ENCODE peak calls at places on chromosome 12, in six cellular contexts. One of them, this sample, is unnamed.

GRCh38 chr12:27866382-27867101 is 86.5 kb upstream of the MANSC4 start:
- DNase-seq in NCI-H2081: no peak
- DNase-seq in NCI-H1930: no peak
- DNase-seq in nucleus accumbens: no peak
- DNase-seq in mesenteric fat pad: no peak
- DNase-seq in central memory CD4-positive, alpha-beta T cell: no peak
- DNase-seq in this sample: no peak

GRCh38 chr12:55642275-55643068 is 5.8 kb downstream of the OR10P1 start:
- DNase-seq in NCI-H2081: no peak
- DNase-seq in NCI-H1930: no peak
- DNase-seq in nucleus accumbens: no peak
- DNase-seq in mesenteric fat pad: no peak
- DNase-seq in central memory CD4-positive, alpha-beta T cell: no peak
- DNase-seq in this sample: peak

GRCh38 chr12:2795291-2796186 is 769 bp downstream of the FKBP4 start:
- DNase-seq in NCI-H2081: peak
- DNase-seq in NCI-H1930: peak
- DNase-seq in nucleus accumbens: peak
- DNase-seq in mesenteric fat pad: peak
- DNase-seq in central memory CD4-positive, alpha-beta T cell: peak
- DNase-seq in this sample: peak

GRCh38 chr12:117053597-117054201 is 45.5 kb downstream of the TESC start:
- DNase-seq in NCI-H2081: no peak
- DNase-seq in NCI-H1930: no peak
- DNase-seq in nucleus accumbens: no peak
- DNase-seq in mesenteric fat pad: no peak
- DNase-seq in central memory CD4-positive, alpha-beta T cell: no peak
- DNase-seq in this sample: no peak

GRCh38 chr12:80794506-80794905 is 77.8 kb downstream of the MYF5 start:
- DNase-seq in NCI-H2081: no peak
- DNase-seq in NCI-H1930: peak
- DNase-seq in nucleus accumbens: no peak
- DNase-seq in mesenteric fat pad: no peak
- DNase-seq in central memory CD4-positive, alpha-beta T cell: no peak
- DNase-seq in this sample: no peak

GRCh38 chr12:55700255-55701018 is 7.3 kb downstream of the ITGA7 start:
- DNase-seq in NCI-H2081: no peak
- DNase-seq in NCI-H1930: no peak
- DNase-seq in nucleus accumbens: no peak
- DNase-seq in mesenteric fat pad: peak
- DNase-seq in central memory CD4-positive, alpha-beta T cell: no peak
- DNase-seq in this sample: no peak

GRCh38 chr12:51264297-51264696 is 5.9 kb downstream of the SMAGP start:
- DNase-seq in NCI-H2081: no peak
- DNase-seq in NCI-H1930: no peak
- DNase-seq in nucleus accumbens: no peak
- DNase-seq in mesenteric fat pad: no peak
- DNase-seq in central memory CD4-positive, alpha-beta T cell: no peak
- DNase-seq in this sample: no peak

GRCh38 chr12:78060186-78060585 is 229.5 kb downstream of the NAV3 start:
- DNase-seq in NCI-H2081: no peak
- DNase-seq in NCI-H1930: no peak
- DNase-seq in nucleus accumbens: no peak
- DNase-seq in mesenteric fat pad: no peak
- DNase-seq in central memory CD4-positive, alpha-beta T cell: no peak
- DNase-seq in this sample: no peak

GRCh38 chr12:45234134-45234865 is 18.4 kb downstream of the ANO6 start:
- DNase-seq in NCI-H2081: no peak
- DNase-seq in NCI-H1930: no peak
- DNase-seq in nucleus accumbens: no peak
- DNase-seq in mesenteric fat pad: no peak
- DNase-seq in central memory CD4-positive, alpha-beta T cell: no peak
- DNase-seq in this sample: no peak

GRCh38 chr12:122368361-122369073 is 54.0 kb downstream of the CLIP1 start:
- DNase-seq in NCI-H2081: no peak
- DNase-seq in NCI-H1930: no peak
- DNase-seq in nucleus accumbens: no peak
- DNase-seq in mesenteric fat pad: no peak
- DNase-seq in central memory CD4-positive, alpha-beta T cell: no peak
- DNase-seq in this sample: no peak

This sample was measured in naive B cell.